ENCODE peak calls at places on chromosomes 2 and 18, in four cellular contexts. K is RWPE1, E is tibial nerve, J is hepatocyte. M is an unnamed sample.

GRCh38 chr2:217077841-217078407 is 218.1 kb upstream of the TNP1 start:
- DNase-seq in K (no peak), E (no peak), J (no peak), M (no peak)

GRCh38 chr18:33676593-33676992 is 98.6 kb downstream of the ASXL3 start:
- DNase-seq in K (no peak), E (no peak), J (no peak), M (no peak)

GRCh38 chr2:14673351-14673875 is 40.9 kb downstream of the LRATD1 start:
- DNase-seq in K (no peak), E (no peak), J (no peak), M (no peak)

GRCh38 chr2:31935370-31935769 is 75.4 kb downstream of the MEMO1 start:
- DNase-seq in K (no peak), E (no peak), J (no peak), M (no peak)

GRCh38 chr18:22557160-22557941 is 139.6 kb upstream of the CTAGE1 start:
- DNase-seq in K (no peak), E (no peak), J (no peak), M (no peak)

GRCh38 chr2:97715951-97716694 is 2.7 kb downstream of the ZAP70 start:
- DNase-seq in K (no peak), E (no peak), J (no peak), M (peak; percentile 59)

GRCh38 chr2:67851946-67852345 is 210.9 kb downstream of the C1D start:
- DNase-seq in K (no peak), E (no peak), J (no peak), M (no peak)

GRCh38 chr2:143123911-143124310 is 5.3 kb upstream of the ARHGAP15 start:
- DNase-seq in K (no peak), E (no peak), J (no peak), M (no peak)

GRCh38 chr2:223101340-223102039 is 49.5 kb downstream of the KCNE4 start:
- DNase-seq in K (peak; percentile 78), E (no peak), J (peak; percentile 54), M (no peak)

GRCh38 chr2:19474128-19474527 is 115.7 kb upstream of the OSR1 start:
- DNase-seq in K (no peak), E (no peak), J (peak; percentile 28), M (no peak)

GRCh38 chr2:181907005-181907549 is 15.5 kb downstream of the ITPRID2 start:
- DNase-seq in K (no peak), E (no peak), J (no peak), M (no peak)

GRCh38 chr2:234204480-234204879 is 154.0 kb downstream of the SPP2 start:
- DNase-seq in K (peak; percentile 49), E (no peak), J (no peak), M (no peak)

GRCh38 chr18:24274822-24275221 is 122.8 kb downstream of the OSBPL1A start:
- DNase-seq in K (no peak), E (no peak), J (no peak), M (no peak)

GRCh38 chr18:43780782-43781340 is 503.6 kb upstream of the SYT4 start:
- DNase-seq in K (peak; percentile 12), E (no peak), J (peak; percentile 13), M (no peak)

GRCh38 chr2:202194418-202194817 is 44.0 kb downstream of the SUMO1 start:
- DNase-seq in K (no peak), E (no peak), J (no peak), M (no peak)

GRCh38 chr2:177429688-177430325 is 37.2 kb downstream of the AGPS start:
- DNase-seq in K (no peak), E (no peak), J (no peak), M (no peak)

GRCh38 chr2:162086904-162087303 is 12.9 kb upstream of the DPP4 start:
- DNase-seq in K (no peak), E (no peak), J (no peak), M (no peak)

GRCh38 chr2:138175066-138175465 is 210.8 kb downstream of the HNMT start:
- DNase-seq in K (no peak), E (no peak), J (no peak), M (no peak)

GRCh38 chr2:5915926-5916325 is 223.7 kb downstream of the SOX11 start:
- DNase-seq in K (no peak), E (no peak), J (peak; percentile 50), M (no peak)

GRCh38 chr2:153393518-153393917 is 85.0 kb downstream of the RPRM start:
- DNase-seq in K (no peak), E (no peak), J (no peak), M (no peak)

GRCh38 chr2:47080888-47081301 is 74.2 kb downstream of the STPG4 start:
- DNase-seq in K (no peak), E (no peak), J (no peak), M (no peak)

GRCh38 chr2:226308981-226309380 is 490.6 kb downstream of the IRS1 start:
- DNase-seq in K (no peak), E (no peak), J (no peak), M (no peak)

GRCh38 chr18:47953471-47953931 is 23.0 kb upstream of the SMAD2 start:
- DNase-seq in K (peak; percentile 8), E (no peak), J (no peak), M (no peak)

GRCh38 chr2:104584393-104584792 is 269.5 kb upstream of the POU3F3 start:
- DNase-seq in K (no peak), E (no peak), J (no peak), M (no peak)

GRCh38 chr2:102253753-102254150 is 57.6 kb upstream of the IL1RL1 start:
- DNase-seq in K (no peak), E (no peak), J (no peak), M (no peak)

GRCh38 chr2:200380139-200380561 is 73.7 kb downstream of the SPATS2L start:
- DNase-seq in K (no peak), E (no peak), J (no peak), M (no peak)

GRCh38 chr2:182522930-182523541 is 96.2 kb upstream of the PDE1A start:
- DNase-seq in K (no peak), E (no peak), J (no peak), M (no peak)

GRCh38 chr2:204264068-204264693 is 281.1 kb upstream of the PARD3B start:
- DNase-seq in K (no peak), E (no peak), J (no peak), M (no peak)

DNA sequence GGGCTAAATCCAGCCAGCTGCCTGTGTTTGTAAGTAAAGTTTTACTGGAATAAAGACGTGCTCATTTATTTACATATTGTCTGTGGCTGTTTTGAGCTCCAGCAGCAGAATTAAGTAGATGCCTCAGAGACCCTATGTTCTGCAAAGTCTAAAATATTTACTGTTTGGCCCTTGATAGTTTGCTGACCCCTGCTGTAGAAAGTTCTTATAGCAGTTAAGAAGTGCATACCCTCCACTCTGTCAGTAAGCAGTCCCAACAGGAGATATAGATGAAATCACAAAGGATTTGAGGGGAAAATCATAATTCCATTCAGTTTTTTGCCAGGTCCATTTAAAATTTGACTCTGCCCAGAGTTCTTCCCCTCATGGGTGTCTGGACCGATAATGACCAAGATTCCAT is 50.1 kb upstream of the ITM2C start:
- DNase-seq in K (no peak), E (no peak), J (peak; percentile 32), M (no peak)
- TF ChIP-seq CTCF in K (peak; percentile 35), E (no peak), J (peak; percentile 45), M (peak; percentile 75)

GRCh38 chr2:55063713-55064323 is 13.6 kb upstream of the RTN4 start:
- DNase-seq in K (no peak), E (no peak), J (no peak), M (no peak)
- TF ChIP-seq CTCF in K (no peak), E (no peak), J (no peak), M (peak; percentile 49)

GRCh38 chr2:239550336-239550735 is 149.5 kb upstream of the HDAC4 start:
- DNase-seq in K (no peak), E (no peak), J (no peak), M (no peak)
- TF ChIP-seq CTCF in K (no peak), E (no peak), J (no peak), M (no peak)

GRCh38 chr18:52484977-52485376 is 145.0 kb downstream of the DCC start:
- DNase-seq in K (no peak), E (no peak), J (no peak), M (no peak)
- TF ChIP-seq CTCF in K (no peak), E (no peak), J (peak; percentile 6), M (no peak)

DNA sequence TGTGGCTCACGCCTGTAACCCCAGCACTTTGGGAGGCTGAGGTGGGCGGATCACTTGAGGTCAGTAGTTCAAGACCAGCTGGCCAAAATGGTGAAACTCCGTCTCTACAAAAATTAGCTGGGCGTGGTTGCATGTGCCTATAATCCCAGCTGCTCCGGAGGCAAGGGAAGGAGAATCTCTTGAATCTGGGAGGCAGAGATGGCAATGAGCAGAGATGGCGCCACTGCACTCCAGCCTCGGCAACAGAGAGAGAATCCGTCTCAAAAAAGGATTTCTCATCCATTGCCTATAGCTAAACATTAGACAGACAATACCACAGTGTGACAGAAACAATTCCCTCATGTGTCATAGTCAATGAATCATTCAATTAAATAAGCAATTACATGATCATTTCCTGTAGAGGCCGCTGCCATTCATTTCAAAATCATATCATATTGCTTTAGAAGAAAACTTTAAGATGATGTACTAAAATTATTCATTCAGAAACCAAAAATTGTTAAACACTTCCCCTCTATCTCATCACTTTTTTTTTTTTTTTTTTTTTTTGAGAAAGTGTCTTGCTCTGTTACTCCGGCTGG is 69.5 kb upstream of the TGIF1 start:
- DNase-seq in K (peak; percentile 79), E (no peak), J (no peak), M (no peak)
- TF ChIP-seq CTCF in K (no peak), E (no peak), J (no peak), M (peak; percentile 52)

GRCh38 chr18:49666045-49666444 is 104.2 kb downstream of the LIPG start:
- DNase-seq in K (no peak), E (no peak), J (no peak), M (no peak)

GRCh38 chr18:49672853-49673252 is 111.0 kb downstream of the LIPG start:
- DNase-seq in K (no peak), E (no peak), J (no peak), M (no peak)

GRCh38 chr18:49667462-49667861 is 105.6 kb downstream of the LIPG start:
- DNase-seq in K (no peak), E (no peak), J (no peak), M (no peak)

GRCh38 chr18:49669403-49669802 is 107.5 kb downstream of the LIPG start:
- DNase-seq in K (peak; percentile 12), E (no peak), J (no peak), M (no peak)

GRCh38 chr18:49668583-49669290 is 106.9 kb downstream of the LIPG start:
- DNase-seq in K (no peak), E (peak; percentile 30), J (peak; percentile 61), M (no peak)
- TF ChIP-seq CTCF in K (no peak), E (no peak), J (no peak), M (no peak)

GRCh38 chr18:58601468-58602266 is 27.2 kb downstream of the ALPK2 start:
- DNase-seq in K (no peak), E (no peak), J (no peak), M (no peak)
- TF ChIP-seq CTCF in K (no peak), E (no peak), J (no peak), M (no peak)